ENCODE peak calls at places on chromosomes 11 and 22, in five cellular contexts. P, J, R, X and H are unnamed samples.

GRCh38 chr11:13316528-13316961 is 39.0 kb downstream of the BMAL1 start:
- DNase-seq in P (no peak), J (no peak), R (peak), X (peak), H (peak)

GRCh38 chr11:6734616-6735015 is 37.2 kb downstream of the OR2AG2 start:
- DNase-seq in P (no peak), J (no peak), R (no peak), X (no peak), H (no peak)

GRCh38 chr11:81420668-81421550 is 1312.8 kb downstream of the FAM181B start:
- DNase-seq in P (no peak), J (peak), R (no peak), X (no peak), H (no peak)

GRCh38 chr11:724733-725386 is 18.8 kb downstream of the EPS8L2 start:
- DNase-seq in P (no peak), J (peak), R (no peak), X (no peak), H (no peak)

GRCh38 chr11:68077617-68078592 is 39.1 kb downstream of the TCIRG1 start:
- DNase-seq in P (no peak), J (no peak), R (no peak), X (no peak), H (no peak)

GRCh38 chr11:123233280-123233977 is 38.4 kb upstream of the CLMP start:
- DNase-seq in P (no peak), J (no peak), R (no peak), X (no peak), H (no peak)

GRCh38 chr11:73426184-73426845 is 50.1 kb downstream of the RELT start:
- DNase-seq in P (no peak), J (no peak), R (no peak), X (no peak), H (no peak)

GRCh38 chr22:32206774-32207758 is 2.2 kb upstream of the RFPL2 start:
- DNase-seq in P (peak), J (peak), R (no peak), X (no peak), H (no peak)

GRCh38 chr11:17532814-17533213 is 11.4 kb downstream of the USH1C start:
- DNase-seq in P (no peak), J (no peak), R (no peak), X (no peak), H (no peak)

GRCh38 chr22:42368379-42369249 is 63.6 kb downstream of the NFAM1 start:
- DNase-seq in P (no peak), J (peak), R (no peak), X (no peak), H (no peak)

GRCh38 chr11:64888761-64889511 is 10.5 kb upstream of the EHD1 start:
- DNase-seq in P (no peak), J (no peak), R (no peak), X (no peak), H (no peak)

GRCh38 chr22:50621491-50621880 is 6.5 kb downstream of the ARSA start:
- DNase-seq in P (no peak), J (no peak), R (no peak), X (no peak), H (no peak)

GRCh38 chr11:126479178-126479930 is 123.9 kb downstream of the ST3GAL4 start:
- DNase-seq in P (no peak), J (no peak), R (peak), X (no peak), H (no peak)

GRCh38 chr22:25903294-25903693 is 161.3 kb downstream of the MYO18B start:
- DNase-seq in P (peak), J (peak), R (no peak), X (no peak), H (no peak)

GRCh38 chr11:108881136-108881535 is 216.3 kb downstream of the DDX10 start:
- DNase-seq in P (no peak), J (no peak), R (no peak), X (no peak), H (no peak)

GRCh38 chr11:118243993-118244762 is 8.0 kb downstream of the MPZL3 start:
- DNase-seq in P (no peak), J (no peak), R (no peak), X (no peak), H (no peak)

GRCh38 chr11:118251858-118252652 is at the start of gene MPZL3:
- DNase-seq in P (peak), J (peak), R (peak), X (peak), H (peak)

GRCh38 chr11:118245946-118246562 is 6.1 kb downstream of the MPZL3 start:
- DNase-seq in P (no peak), J (no peak), R (no peak), X (no peak), H (no peak)

GRCh38 chr11:118243161-118243560 is 9.0 kb downstream of the MPZL3 start:
- DNase-seq in P (no peak), J (peak), R (no peak), X (no peak), H (no peak)

GRCh38 chr11:118247041-118247440 is 5.1 kb downstream of the MPZL3 start:
- DNase-seq in P (no peak), J (no peak), R (no peak), X (no peak), H (no peak)
- TF ChIP-seq CTCF in P (no peak), J (no peak), R (no peak), X (no peak), H (no peak)

GRCh38 chr11:35419713-35420333 is 465 bp upstream of the SLC1A2 start:
- DNase-seq in P (no peak), J (peak), R (peak), X (no peak), H (no peak)
- H3K4me3 ChIP-seq in P (no peak), J (peak), R (peak), X (peak), H (peak)

GRCh38 chr11:44427432-44427831 is 117.5 kb upstream of the ALX4 start:
- DNase-seq in P (no peak), J (peak), R (no peak), X (no peak), H (no peak)
- TF ChIP-seq CTCF in P (peak), J (peak), R (no peak), X (peak), H (peak)

GRCh38 chr11:75663808-75664207 is 5.0 kb downstream of the MAP6 start:
- DNase-seq in P (no peak), J (peak), R (no peak), X (no peak), H (no peak)
- H3K4me3 ChIP-seq in P (no peak), J (peak), R (no peak), X (no peak), H (no peak)

GRCh38 chr11:119861160-119861559 is 132.2 kb upstream of the NECTIN1 start:
- DNase-seq in P (no peak), J (no peak), R (no peak), X (no peak), H (no peak)
- TF ChIP-seq CTCF in P (no peak), J (peak), R (no peak), X (no peak), H (no peak)

DNA sequence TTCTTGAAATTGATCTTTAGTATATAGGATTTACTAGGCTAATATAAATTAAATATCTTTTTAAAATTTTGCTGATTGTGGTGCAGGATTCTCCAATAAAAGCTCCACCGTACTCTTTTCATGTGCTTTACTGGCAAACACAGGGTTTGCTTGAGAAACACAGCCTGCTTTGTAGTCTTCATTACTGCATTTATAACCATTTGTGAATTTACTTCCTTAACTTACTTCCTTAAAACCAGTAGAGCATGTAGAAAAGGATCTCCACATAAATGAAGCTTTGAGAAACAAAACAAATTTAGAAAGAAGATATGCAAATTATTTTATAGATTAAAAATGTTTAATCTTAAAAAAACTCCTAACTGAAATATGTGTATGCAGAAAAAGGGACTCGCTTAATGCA is 28.8 kb downstream of the SWAP70 start:
- DNase-seq in P (no peak), J (no peak), R (no peak), X (no peak), H (no peak)
- H3K4me3 ChIP-seq in P (no peak), J (no peak), R (no peak), X (no peak), H (no peak)

DNA sequence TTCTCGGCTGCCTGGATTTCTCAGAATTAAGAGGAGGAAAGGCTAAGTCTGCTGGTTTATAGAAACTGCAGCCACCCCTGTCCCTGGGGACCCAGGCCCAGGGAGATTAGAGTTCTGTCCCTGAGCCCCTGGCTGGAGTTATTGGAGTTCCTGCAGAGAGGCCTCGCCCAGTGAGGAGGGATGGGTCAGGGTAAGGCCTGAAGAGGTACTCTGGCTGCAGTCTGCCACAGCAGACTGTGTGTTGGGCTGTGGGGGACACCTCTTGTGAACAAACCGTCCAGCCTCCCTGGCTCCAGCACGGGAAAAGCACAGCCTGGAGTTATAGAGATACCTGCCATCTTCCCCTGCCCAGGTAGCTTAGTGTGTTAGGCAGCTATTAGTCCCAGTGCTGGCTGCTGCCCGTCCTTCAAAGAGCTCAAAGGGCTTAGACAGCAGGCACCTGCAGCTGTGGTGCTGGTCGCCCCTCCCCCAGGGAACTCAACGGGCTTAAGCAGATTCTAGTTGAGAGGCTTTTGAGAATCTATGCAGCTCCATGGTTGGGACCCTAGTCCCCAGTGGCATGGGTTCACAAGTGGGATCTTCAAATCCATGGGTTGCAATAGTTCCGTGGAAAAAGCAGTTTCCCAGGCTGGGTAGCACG is 36.6 kb upstream of the MUC15 start:
- DNase-seq in P (no peak), J (no peak), R (no peak), X (no peak), H (no peak)
- TF ChIP-seq CTCF in P (no peak), J (no peak), R (no peak), X (no peak), H (no peak)

DNA sequence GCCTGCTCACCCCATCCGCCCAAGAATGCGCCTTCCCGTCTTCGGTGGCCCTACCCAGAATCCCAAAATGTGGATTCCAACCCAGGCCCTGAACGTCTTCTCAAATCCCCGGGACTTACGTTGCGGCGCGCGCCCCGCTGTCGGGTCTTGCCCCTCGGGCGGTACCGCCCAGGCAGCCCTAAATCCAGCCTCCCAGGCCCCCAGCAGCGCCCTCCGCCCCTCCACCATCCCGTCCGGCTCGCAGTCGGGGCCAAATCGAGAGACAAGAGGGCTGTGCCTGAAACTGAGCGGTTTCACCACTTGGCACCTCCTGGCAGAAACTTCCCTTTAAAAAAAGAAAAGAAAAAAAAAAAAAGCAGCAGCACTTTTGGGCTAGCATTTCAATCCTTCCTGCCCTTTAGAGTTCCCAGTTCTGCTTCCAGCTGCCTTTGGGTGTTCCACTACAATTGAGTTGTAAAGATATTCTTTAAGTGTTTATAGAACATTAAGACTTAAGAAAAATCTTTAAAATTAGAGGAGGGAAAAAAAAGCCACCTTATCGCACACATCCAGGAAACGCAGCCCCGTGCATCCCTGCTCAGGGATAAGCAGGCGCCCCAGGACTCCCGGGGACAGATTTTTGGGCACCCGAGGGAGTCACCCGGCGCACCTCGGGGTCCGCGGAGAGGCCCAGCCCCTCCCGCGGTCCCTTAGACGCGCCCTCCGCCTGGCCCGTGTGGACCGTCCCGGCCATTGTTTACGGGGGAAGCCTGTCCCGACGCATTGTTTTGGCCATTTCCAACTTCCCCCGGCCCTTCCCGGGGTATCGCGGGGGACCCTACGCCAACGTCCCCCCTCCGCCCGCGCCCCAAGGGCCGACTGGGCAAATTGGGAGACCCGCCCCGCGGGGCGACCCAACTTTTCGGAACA is 57.6 kb downstream of the KCNJ4 start:
- DNase-seq in P (no peak), J (peak), R (no peak), X (no peak), H (no peak)
- H3K4me3 ChIP-seq in P (peak), J (peak), R (peak), X (peak), H (peak)

GRCh38 chr11:93614111-93614784 is 47.2 kb upstream of the CEP295 start:
- DNase-seq in P (peak), J (peak), R (no peak), X (no peak), H (no peak)
- TF ChIP-seq CTCF in P (peak), J (peak), R (no peak), X (peak), H (peak)